ENCODE peak calls at places on chromosome 1, in six cellular contexts. One of them, this sample, is unnamed.

GRCh38 chr1:55530749-55531478 is 315.8 kb upstream of the USP24 start:
- DNase-seq in A673: no peak
- DNase-seq in ovary: no peak
- DNase-seq in AG10803: no peak
- DNase-seq in kidney epithelial cell: no peak
- DNase-seq in BJ: no peak
- DNase-seq in this sample: no peak

GRCh38 chr1:117007719-117008013 is 6.1 kb downstream of the CD101 start:
- DNase-seq in BJ: no peak
- DNase-seq in AG10803: no peak
- DNase-seq in ovary: no peak
- DNase-seq in A673: no peak
- DNase-seq in kidney epithelial cell: no peak
- DNase-seq in this sample: no peak

GRCh38 chr1:205319081-205320018 is 2.2 kb downstream of the NUAK2 start:
- DNase-seq in BJ: no peak
- DNase-seq in kidney epithelial cell: no peak
- DNase-seq in AG10803: peak; percentile 67
- DNase-seq in A673: peak; percentile 37
- DNase-seq in ovary: peak; percentile 76
- DNase-seq in this sample: peak; percentile 87

GRCh38 chr1:192776206-192776605 is 32.6 kb upstream of the RGS2 start:
- DNase-seq in ovary: no peak
- DNase-seq in A673: no peak
- DNase-seq in AG10803: no peak
- DNase-seq in BJ: no peak
- DNase-seq in kidney epithelial cell: no peak
- DNase-seq in this sample: no peak

GRCh38 chr1:227779021-227779441 is 36.4 kb upstream of the PRSS38 start:
- DNase-seq in kidney epithelial cell: no peak
- DNase-seq in A673: no peak
- DNase-seq in BJ: no peak
- DNase-seq in AG10803: no peak
- DNase-seq in ovary: peak; percentile 11
- DNase-seq in this sample: no peak

GRCh38 chr1:17112496-17113236 is 6.6 kb downstream of the PADI2 start:
- DNase-seq in A673: no peak
- DNase-seq in AG10803: no peak
- DNase-seq in BJ: no peak
- DNase-seq in kidney epithelial cell: no peak
- DNase-seq in ovary: no peak
- DNase-seq in this sample: no peak

GRCh38 chr1:93864175-93864574 is 14.8 kb downstream of the DNTTIP2 start:
- DNase-seq in ovary: no peak
- DNase-seq in A673: no peak
- DNase-seq in BJ: no peak
- DNase-seq in kidney epithelial cell: no peak
- DNase-seq in AG10803: no peak
- DNase-seq in this sample: no peak

GRCh38 chr1:241406421-241406820 is 49.4 kb upstream of the RGS7 start:
- DNase-seq in A673: no peak
- DNase-seq in AG10803: no peak
- DNase-seq in kidney epithelial cell: no peak
- DNase-seq in ovary: no peak
- DNase-seq in BJ: no peak
- DNase-seq in this sample: no peak

GRCh38 chr1:88060112-88060673 is 623.9 kb upstream of the PKN2 start:
- DNase-seq in kidney epithelial cell: no peak
- DNase-seq in A673: no peak
- DNase-seq in AG10803: no peak
- DNase-seq in ovary: no peak
- DNase-seq in BJ: no peak
- DNase-seq in this sample: no peak

GRCh38 chr1:232952514-232953175 is 2.2 kb downstream of the NTPCR start:
- DNase-seq in ovary: no peak
- DNase-seq in kidney epithelial cell: no peak
- DNase-seq in AG10803: peak; percentile 55
- DNase-seq in BJ: no peak
- DNase-seq in A673: peak; percentile 82
- DNase-seq in this sample: peak; percentile 47

GRCh38 chr1:13605159-13605558 is 21.5 kb downstream of the PDPN start:
- DNase-seq in BJ: peak; percentile 91
- DNase-seq in kidney epithelial cell: no peak
- DNase-seq in A673: no peak
- DNase-seq in AG10803: peak; percentile 94
- DNase-seq in ovary: no peak
- DNase-seq in this sample: peak; percentile 58

GRCh38 chr1:33306561-33307493 is 14.1 kb downstream of the A3GALT2 start:
- DNase-seq in kidney epithelial cell: no peak
- DNase-seq in BJ: no peak
- DNase-seq in A673: no peak
- DNase-seq in AG10803: no peak
- DNase-seq in ovary: peak; percentile 56
- DNase-seq in this sample: no peak

GRCh38 chr1:238485906-238486219 is 595.1 kb upstream of the ZP4 start:
- DNase-seq in BJ: no peak
- DNase-seq in AG10803: peak; percentile 11
- DNase-seq in ovary: no peak
- DNase-seq in kidney epithelial cell: no peak
- DNase-seq in A673: no peak
- DNase-seq in this sample: peak; percentile 79

GRCh38 chr1:64856564-64856963 is 109.8 kb downstream of the JAK1 start:
- DNase-seq in AG10803: peak; percentile 4
- DNase-seq in BJ: no peak
- DNase-seq in kidney epithelial cell: no peak
- DNase-seq in ovary: peak; percentile 35
- DNase-seq in A673: peak; percentile 66
- DNase-seq in this sample: peak; percentile 26

GRCh38 chr1:26785611-26786436 is 1.9 kb upstream of the PIGV start:
- DNase-seq in AG10803: peak; percentile 83
- DNase-seq in kidney epithelial cell: no peak
- DNase-seq in ovary: no peak
- DNase-seq in A673: peak; percentile 17
- DNase-seq in BJ: no peak
- DNase-seq in this sample: peak; percentile 54

GRCh38 chr1:3922201-3922725 is 22.2 kb upstream of the C1orf174 start:
- DNase-seq in A673: peak; percentile 57
- DNase-seq in kidney epithelial cell: no peak
- DNase-seq in ovary: no peak
- DNase-seq in BJ: no peak
- DNase-seq in AG10803: no peak
- DNase-seq in this sample: no peak

GRCh38 chr1:24745711-24746582 is 700 bp downstream of the CLIC4 start:
- DNase-seq in A673: peak; percentile 76
- DNase-seq in BJ: no peak
- DNase-seq in ovary: peak; percentile 84
- DNase-seq in AG10803: peak; percentile 81
- DNase-seq in kidney epithelial cell: no peak
- DNase-seq in this sample: peak; percentile 81

GRCh38 chr1:42392255-42392654 is 11.7 kb downstream of the RIMKLA start:
- DNase-seq in AG10803: no peak
- DNase-seq in A673: no peak
- DNase-seq in ovary: no peak
- DNase-seq in kidney epithelial cell: no peak
- DNase-seq in BJ: no peak
- DNase-seq in this sample: no peak

GRCh38 chr1:47940779-47941178 is 56.4 kb downstream of the TRABD2B start:
- DNase-seq in BJ: no peak
- DNase-seq in A673: no peak
- DNase-seq in kidney epithelial cell: no peak
- DNase-seq in AG10803: peak; percentile 45
- DNase-seq in ovary: no peak
- DNase-seq in this sample: peak; percentile 76

GRCh38 chr1:193417420-193417819 is 231.0 kb upstream of the B3GALT2 start:
- DNase-seq in BJ: no peak
- DNase-seq in ovary: peak; percentile 28
- DNase-seq in A673: no peak
- DNase-seq in AG10803: peak; percentile 19
- DNase-seq in kidney epithelial cell: no peak
- DNase-seq in this sample: peak; percentile 64

GRCh38 chr1:100866041-100866900 is 28.4 kb downstream of the EXTL2 start:
- DNase-seq in ovary: no peak
- DNase-seq in kidney epithelial cell: no peak
- DNase-seq in BJ: no peak
- DNase-seq in A673: peak; percentile 40
- DNase-seq in AG10803: peak; percentile 64
- DNase-seq in this sample: peak; percentile 86

GRCh38 chr1:28666806-28667205 is 1.8 kb upstream of the GMEB1 start:
- DNase-seq in kidney epithelial cell: no peak
- DNase-seq in BJ: no peak
- DNase-seq in A673: no peak
- DNase-seq in ovary: no peak
- DNase-seq in AG10803: no peak
- DNase-seq in this sample: no peak

GRCh38 chr1:153627797-153628626 is at the start of gene S100A1:
- DNase-seq in ovary: peak; percentile 58
- DNase-seq in A673: no peak
- DNase-seq in AG10803: no peak
- DNase-seq in BJ: no peak
- DNase-seq in kidney epithelial cell: no peak
- DNase-seq in this sample: no peak

GRCh38 chr1:212981025-212981495 is 30.7 kb downstream of the VASH2 start:
- DNase-seq in kidney epithelial cell: no peak
- DNase-seq in A673: no peak
- DNase-seq in AG10803: no peak
- DNase-seq in BJ: no peak
- DNase-seq in ovary: no peak
- DNase-seq in this sample: no peak

GRCh38 chr1:105914403-105914802 is 1142.1 kb upstream of the PRMT6 start:
- DNase-seq in kidney epithelial cell: no peak
- DNase-seq in A673: no peak
- DNase-seq in BJ: no peak
- DNase-seq in ovary: no peak
- DNase-seq in AG10803: no peak
- DNase-seq in this sample: no peak

GRCh38 chr1:57844382-57844980 is 420.6 kb upstream of the DAB1 start:
- DNase-seq in BJ: no peak
- DNase-seq in ovary: no peak
- DNase-seq in A673: no peak
- DNase-seq in kidney epithelial cell: no peak
- DNase-seq in AG10803: no peak
- DNase-seq in this sample: no peak

GRCh38 chr1:169809370-169810095 is 14.8 kb upstream of the METTL18 start:
- DNase-seq in BJ: no peak
- DNase-seq in kidney epithelial cell: peak; percentile 7
- DNase-seq in ovary: no peak
- DNase-seq in A673: peak; percentile 44
- DNase-seq in AG10803: peak; percentile 41
- DNase-seq in this sample: peak; percentile 69

GRCh38 chr1:29312469-29313466 is 76.4 kb downstream of the PTPRU start:
- DNase-seq in kidney epithelial cell: no peak
- DNase-seq in BJ: no peak
- DNase-seq in A673: no peak
- DNase-seq in ovary: no peak
- DNase-seq in AG10803: no peak
- DNase-seq in this sample: no peak

DNA sequence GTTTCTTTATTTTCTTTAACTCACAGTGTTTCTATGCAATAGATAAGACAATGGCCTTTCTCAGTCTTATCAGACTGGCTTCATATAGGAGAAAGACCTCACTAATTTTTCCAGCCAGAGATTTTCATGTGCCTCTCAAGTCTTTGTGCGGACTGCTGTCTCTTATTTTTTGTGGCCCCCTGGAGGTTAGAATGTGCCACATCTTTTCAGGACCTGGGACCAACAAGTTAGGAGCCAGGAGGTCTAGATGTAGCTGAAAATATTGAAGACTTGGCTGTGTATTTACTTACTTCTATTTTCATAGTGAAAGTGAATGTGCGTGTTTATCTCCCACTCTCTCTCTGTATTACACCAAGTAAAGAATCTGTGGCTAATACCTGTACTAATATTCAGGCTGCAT is 42.1 kb upstream of the CFHR3 start:
- DNase-seq in kidney epithelial cell: no peak
- DNase-seq in A673: peak; percentile 11
- DNase-seq in BJ: no peak
- DNase-seq in AG10803: no peak
- DNase-seq in ovary: no peak
- DNase-seq in this sample: peak; percentile 17
- TF ChIP-seq CTCF in kidney epithelial cell: peak; percentile 6
- TF ChIP-seq CTCF in A673: peak; percentile 33
- TF ChIP-seq CTCF in BJ: peak; percentile 5
- TF ChIP-seq CTCF in AG10803: peak; percentile 13
- TF ChIP-seq CTCF in ovary: no peak
- TF ChIP-seq CTCF in this sample: peak; percentile 40

DNA sequence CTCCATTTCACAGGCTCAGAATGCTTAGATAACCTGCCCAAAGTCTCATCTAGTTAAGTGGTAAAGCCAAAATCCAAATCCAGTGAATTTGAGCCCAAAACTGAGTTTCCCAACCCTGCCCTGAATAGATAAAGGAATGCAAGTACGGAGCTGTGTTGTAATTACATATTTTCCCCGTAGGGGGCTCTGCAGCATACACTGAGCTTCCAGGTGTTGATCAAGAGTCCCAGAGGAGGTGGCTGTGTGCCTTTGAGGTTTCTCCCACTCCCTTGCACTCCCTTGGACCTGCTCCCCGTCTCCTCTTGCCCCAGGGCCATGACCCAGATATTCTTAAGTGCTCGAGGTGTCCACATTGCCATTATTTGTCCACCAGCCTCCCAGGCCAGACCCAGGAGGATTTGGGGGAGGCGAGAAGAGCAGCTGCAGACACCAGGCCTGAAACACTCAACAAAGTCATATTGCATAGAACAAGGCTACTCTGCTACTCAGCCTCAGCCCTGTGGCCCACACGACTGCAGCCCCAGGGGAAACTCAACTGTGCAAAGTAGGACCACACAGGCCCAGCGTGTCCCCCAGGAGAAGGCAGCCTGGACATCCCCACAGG is 18.4 kb upstream of the LY9 start:
- DNase-seq in BJ: no peak
- DNase-seq in ovary: no peak
- DNase-seq in kidney epithelial cell: no peak
- DNase-seq in A673: peak; percentile 57
- DNase-seq in AG10803: no peak
- DNase-seq in this sample: peak; percentile 19
- TF ChIP-seq CTCF in BJ: peak; percentile 29
- TF ChIP-seq CTCF in ovary: no peak
- TF ChIP-seq CTCF in kidney epithelial cell: peak; percentile 47
- TF ChIP-seq CTCF in A673: peak; percentile 74
- TF ChIP-seq CTCF in AG10803: no peak
- TF ChIP-seq CTCF in this sample: peak; percentile 42

GRCh38 chr1:10909697-10910489 is 102.6 kb upstream of the TARDBP start:
- DNase-seq in AG10803: no peak
- DNase-seq in ovary: no peak
- DNase-seq in kidney epithelial cell: no peak
- DNase-seq in BJ: no peak
- DNase-seq in A673: peak; percentile 60
- DNase-seq in this sample: peak; percentile 14
- TF ChIP-seq CTCF in AG10803: peak; percentile 27
- TF ChIP-seq CTCF in ovary: no peak
- TF ChIP-seq CTCF in kidney epithelial cell: peak; percentile 88
- TF ChIP-seq CTCF in BJ: peak; percentile 49
- TF ChIP-seq CTCF in A673: peak; percentile 72
- TF ChIP-seq CTCF in this sample: peak; percentile 49

DNA sequence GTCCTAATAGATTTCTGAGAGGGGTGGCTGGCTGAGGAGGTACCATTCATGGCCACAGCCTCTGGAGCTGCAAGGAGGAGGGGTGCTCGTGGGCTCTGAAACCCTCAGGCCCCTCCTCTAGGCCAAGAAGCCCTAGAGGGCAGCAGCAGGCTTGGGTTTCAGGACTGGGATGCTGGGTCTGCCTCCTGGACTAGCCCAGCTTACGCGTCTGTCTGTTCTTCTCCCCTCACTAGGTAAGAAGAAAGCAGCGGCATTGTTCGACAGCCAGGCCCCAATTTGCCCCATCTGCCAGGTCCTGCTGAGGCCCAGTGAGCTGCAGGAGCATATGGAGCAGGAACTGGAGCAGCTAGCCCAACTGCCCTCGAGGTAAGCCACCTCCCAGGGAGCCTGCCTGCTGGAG is 60.3 kb downstream of the TMEM53 start:
- DNase-seq in A673: no peak
- DNase-seq in ovary: no peak
- DNase-seq in BJ: no peak
- DNase-seq in AG10803: no peak
- DNase-seq in kidney epithelial cell: no peak
- DNase-seq in this sample: no peak
- TF ChIP-seq CTCF in A673: no peak
- TF ChIP-seq CTCF in ovary: no peak
- TF ChIP-seq CTCF in BJ: no peak
- TF ChIP-seq CTCF in AG10803: no peak
- TF ChIP-seq CTCF in kidney epithelial cell: no peak
- TF ChIP-seq CTCF in this sample: no peak